ENCODE peak calls at places on chromosomes 3 and 15, in six cellular contexts. N is tibial artery, H is fibroblast of lung, I is mesenchymal stem cell, B is SJCRH30, A is ascending aorta. Z is an unnamed sample.

GRCh38 chr3:162738778-162739177 is 1242.2 kb downstream of the OTOL1 start:
- DNase-seq in H (peak; percentile 21), A (no peak), B (no peak), N (no peak), I (peak; percentile 40), Z (no peak)

GRCh38 chr3:37856381-37856780 is 5.3 kb upstream of the CTDSPL start:
- DNase-seq in N (no peak), H (no peak), I (no peak), A (no peak), B (no peak), Z (no peak)

GRCh38 chr3:185420762-185421161 is 57.8 kb downstream of the MAP3K13 start:
- DNase-seq in H (peak; percentile 25), B (peak; percentile 29), A (no peak), N (no peak), I (no peak), Z (no peak)

GRCh38 chr3:24986635-24987034 is 441.4 kb upstream of the RARB start:
- DNase-seq in N (no peak), H (no peak), I (no peak), A (no peak), B (no peak), Z (no peak)

GRCh38 chr15:85671156-85671555 is 123.6 kb downstream of the KLHL25 start:
- DNase-seq in A (no peak), N (peak; percentile 57), B (peak; percentile 18), H (no peak), I (peak; percentile 34), Z (no peak)

GRCh38 chr15:101692799-101693198 is 31.5 kb downstream of the TARS3 start:
- DNase-seq in I (no peak), B (no peak), H (no peak), A (no peak), N (no peak), Z (no peak)

GRCh38 chr15:89187911-89188514 is 33.4 kb downstream of the RLBP1 start:
- DNase-seq in I (no peak), B (no peak), N (no peak), H (no peak), A (no peak), Z (no peak)

GRCh38 chr15:85443593-85444328 is 63.4 kb downstream of the AKAP13 start:
- DNase-seq in A (no peak), I (peak; percentile 85), N (no peak), H (peak; percentile 65), B (no peak), Z (no peak)

GRCh38 chr3:138354376-138354775 is 6.0 kb downstream of the MRAS start:
- DNase-seq in H (no peak), B (no peak), N (no peak), A (no peak), I (no peak), Z (no peak)

GRCh38 chr3:43996379-43997301 is 245.0 kb upstream of the TOPAZ1 start:
- DNase-seq in I (peak; percentile 20), H (no peak), N (no peak), A (no peak), B (no peak), Z (peak; percentile 18)

GRCh38 chr15:63338170-63338569 is 43.5 kb downstream of the CA12 start:
- DNase-seq in H (peak; percentile 88), N (no peak), A (no peak), I (no peak), B (no peak), Z (no peak)

GRCh38 chr15:100291106-100291505 is 50.7 kb downstream of the ADAMTS17 start:
- DNase-seq in I (no peak), A (no peak), N (no peak), B (no peak), H (peak; percentile 82), Z (peak; percentile 6)

GRCh38 chr3:42340466-42340865 is 69.9 kb downstream of the LYZL4 start:
- DNase-seq in H (no peak), A (no peak), I (no peak), B (no peak), N (no peak), Z (no peak)

GRCh38 chr3:47452460-47453215 is 23.1 kb downstream of the SCAP start:
- DNase-seq in N (no peak), I (no peak), B (no peak), A (no peak), H (no peak), Z (no peak)

GRCh38 chr15:34889486-34889885 is 80.1 kb downstream of the AQR start:
- DNase-seq in I (peak; percentile 14), H (peak; percentile 36), A (no peak), B (no peak), N (no peak), Z (no peak)

GRCh38 chr15:84929795-84930371 is 45.4 kb downstream of the SLC28A1 start:
- DNase-seq in I (peak; percentile 56), H (peak; percentile 86), A (no peak), B (peak; percentile 86), N (no peak), Z (no peak)

GRCh38 chr3:66499881-66500574 is 794 bp downstream of the LRIG1 start:
- DNase-seq in B (peak; percentile 21), A (peak; percentile 75), I (peak; percentile 28), H (peak; percentile 16), N (no peak), Z (no peak)

GRCh38 chr3:181311186-181311585 is 321.6 kb upstream of the DNAJC19 start:
- DNase-seq in N (no peak), I (no peak), B (no peak), H (no peak), A (no peak), Z (no peak)

GRCh38 chr3:99869621-99870020 is 52.0 kb downstream of the CMSS1 start:
- DNase-seq in I (no peak), H (no peak), B (no peak), A (no peak), N (no peak), Z (no peak)

GRCh38 chr15:77571181-77571580 is 61.5 kb downstream of the LINGO1 start:
- DNase-seq in H (no peak), B (no peak), N (no peak), I (no peak), A (no peak), Z (no peak)

GRCh38 chr3:46269556-46269955 is 27.3 kb downstream of the CCR3 start:
- DNase-seq in H (no peak), B (no peak), A (no peak), I (no peak), N (no peak), Z (no peak)

GRCh38 chr3:117252208-117252607 is 542.6 kb downstream of the TUSC7 start:
- DNase-seq in H (peak; percentile 29), A (no peak), B (no peak), I (no peak), N (no peak), Z (no peak)

GRCh38 chr15:51260262-51260661 is 78.1 kb downstream of the CYP19A1 start:
- DNase-seq in H (peak; percentile 52), N (no peak), A (no peak), I (no peak), B (no peak), Z (no peak)

GRCh38 chr3:21914451-21914850 is 163.4 kb upstream of the ZNF385D start:
- DNase-seq in H (peak; percentile 30), I (no peak), B (no peak), A (no peak), N (no peak), Z (no peak)

GRCh38 chr3:44114142-44114541 is 127.5 kb upstream of the TOPAZ1 start:
- DNase-seq in B (no peak), N (no peak), H (peak; percentile 13), I (no peak), A (no peak), Z (peak; percentile 48)

DNA sequence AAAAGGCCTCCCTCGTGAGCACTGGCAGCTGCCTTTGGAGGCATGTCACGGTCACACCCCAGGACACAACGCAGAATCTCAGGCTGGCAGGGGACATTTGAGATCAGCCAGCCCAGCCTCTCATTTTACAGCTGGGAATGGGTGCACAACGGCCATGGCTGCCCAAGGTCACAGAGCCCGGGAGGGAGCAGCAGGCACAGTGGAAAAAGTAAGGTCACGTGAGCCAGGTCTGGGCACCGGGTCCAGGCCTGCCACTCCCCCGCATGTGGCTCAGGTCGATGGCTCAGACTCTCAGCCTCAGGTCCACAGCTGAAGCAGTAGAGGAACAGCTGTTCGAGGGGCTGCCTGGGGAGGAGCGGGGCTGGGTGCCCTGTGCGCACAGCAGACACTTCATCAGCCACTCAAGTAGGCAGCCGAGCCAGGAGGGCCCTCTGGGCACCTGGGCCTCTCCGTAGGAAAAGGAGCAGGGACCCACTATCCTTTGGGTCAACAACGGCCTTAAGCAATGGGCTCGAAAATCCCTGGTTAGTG is 260.6 kb downstream of the GOLGA6L6 start:
- DNase-seq in B (no peak), N (no peak), I (no peak), H (no peak), A (no peak), Z (no peak)
- H3K9me3 ChIP-seq in B (no peaks in the 10 kb centered on the region), N (peaks cover 13% of the 10 kb centered on the region), I (peaks cover 23% of the 10 kb centered on the region), H (peaks cover 6% of the 10 kb centered on the region), A (peaks cover 10% of the 10 kb centered on the region), Z (peaks cover 6% of the 10 kb centered on the region)

GRCh38 chr3:76345878-76346277 is 560.5 kb upstream of the ZNF717 start:
- DNase-seq in N (no peak), I (no peak), A (no peak), B (no peak), H (no peak), Z (no peak)
- H3K9me3 ChIP-seq in N (no peaks in the 10 kb centered on the region), I (no peaks in the 10 kb centered on the region), A (no peaks in the 10 kb centered on the region), B (no peaks in the 10 kb centered on the region), H (no peaks in the 10 kb centered on the region), Z (no peaks in the 10 kb centered on the region)

GRCh38 chr3:107676469-107677309 is 153.9 kb downstream of the BBX start:
- DNase-seq in I (peak; percentile 42), H (no peak), B (no peak), A (no peak), N (no peak), Z (no peak)

GRCh38 chr3:107669669-107670068 is 146.9 kb downstream of the BBX start:
- DNase-seq in B (no peak), N (no peak), A (no peak), H (peak; percentile 42), I (no peak), Z (no peak)

GRCh38 chr3:107670991-107671390 is 148.2 kb downstream of the BBX start:
- DNase-seq in B (no peak), H (no peak), I (no peak), A (no peak), N (no peak), Z (no peak)

GRCh38 chr3:107675233-107675900 is 152.6 kb downstream of the BBX start:
- DNase-seq in I (no peak), B (no peak), A (no peak), H (no peak), N (no peak), Z (no peak)

GRCh38 chr3:107674371-107674770 is 151.6 kb downstream of the BBX start:
- DNase-seq in N (peak; percentile 26), H (peak; percentile 87), A (peak; percentile 73), B (no peak), I (no peak), Z (no peak)
- H3K9me3 ChIP-seq in N (no peaks in the 10 kb centered on the region), H (no peaks in the 10 kb centered on the region), A (no peaks in the 10 kb centered on the region), B (no peaks in the 10 kb centered on the region), I (no peaks in the 10 kb centered on the region), Z (no peaks in the 10 kb centered on the region)

DNA sequence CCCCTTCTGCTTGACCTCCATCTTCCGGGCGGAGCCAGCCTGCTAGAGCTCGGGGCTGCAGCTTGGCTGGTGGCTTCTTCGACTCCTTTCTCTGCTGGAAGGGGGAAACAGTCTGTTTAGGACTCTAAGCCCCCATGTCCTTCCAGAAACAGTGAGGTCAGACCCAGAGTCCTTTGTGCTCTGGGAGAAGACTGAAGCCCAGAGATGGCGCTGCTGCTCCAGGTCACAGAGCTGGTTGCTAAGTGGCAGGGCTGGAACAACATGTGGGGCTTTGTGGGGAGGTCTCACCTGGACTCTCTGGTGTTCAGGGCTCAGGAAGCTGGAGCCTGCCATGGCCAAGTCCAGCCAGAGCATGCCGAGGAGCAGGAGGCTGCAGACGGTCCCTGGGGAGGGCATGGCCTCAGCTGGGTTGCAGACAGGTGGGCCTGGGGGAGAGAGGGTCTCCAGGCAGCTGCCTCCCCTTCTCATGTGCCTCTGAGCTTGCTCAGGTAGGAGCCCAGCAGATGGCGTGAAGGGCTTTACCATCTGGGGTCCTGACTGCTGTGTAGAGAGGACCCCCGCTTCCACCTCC is 2.9 kb downstream of the GHRL start:
- DNase-seq in B (no peak), A (no peak), H (no peak), I (no peak), N (no peak), Z (no peak)
- H3K9me3 ChIP-seq in B (no peaks in the 10 kb centered on the region), A (no peaks in the 10 kb centered on the region), H (no peaks in the 10 kb centered on the region), I (no peaks in the 10 kb centered on the region), N (no peaks in the 10 kb centered on the region), Z (no peaks in the 10 kb centered on the region)

Z was measured in NT2/D1.